ENCODE peak calls at places on chromosome 12, in nine cellular contexts. R is stimulated activated CD4-positive, alpha-beta T cell treated with anti-CD3 and anti-CD28 coated beads, Interleukin-4, amount 100 ng/mL, for 48 hours; G is NCI-H460; H is NCI-H2081; P is stimulated activated CD8-positive, alpha-beta memory T cell treated with anti-CD3 and anti-CD28 coated beads, Interleukin-2, amount 100 ng/mL, for 48 hours; K is lung; X is GM23338; Q is T-helper 2 cell; B is 8988T. M is an unnamed sample.

GRCh38 chr12:83470749-83471148 is 784.0 kb downstream of the TMTC2 start:
- DNase-seq in R (no peak), G (no peak), H (peak; percentile 28), P (no peak), K (no peak), X (no peak), Q (no peak), B (no peak), M (no peak)

GRCh38 chr12:132658149-132658905 is 28.8 kb downstream of the POLE start:
- DNase-seq in R (no peak), G (no peak), H (no peak), P (no peak), K (no peak), X (no peak), Q (no peak), B (no peak), M (no peak)

GRCh38 chr12:112102127-112102526 is 6.5 kb downstream of the NAA25 start:
- DNase-seq in R (no peak), G (no peak), H (no peak), P (no peak), K (no peak), X (no peak), Q (no peak), B (no peak), M (no peak)

GRCh38 chr12:87140257-87140656 is 884.1 kb upstream of the MGAT4C start:
- DNase-seq in R (no peak), G (no peak), H (no peak), P (no peak), K (no peak), X (no peak), Q (no peak), B (no peak), M (no peak)

GRCh38 chr12:3134526-3135135 is 57.5 kb downstream of the TSPAN9 start:
- DNase-seq in R (no peak), G (no peak), H (no peak), P (no peak), K (no peak), X (no peak), Q (no peak), B (no peak), M (no peak)

GRCh38 chr12:71492604-71493003 is 53.0 kb downstream of the LGR5 start:
- DNase-seq in R (no peak), G (no peak), H (no peak), P (no peak), K (no peak), X (no peak), Q (no peak), B (no peak), M (no peak)

GRCh38 chr12:83758889-83759631 is 1072.4 kb downstream of the TMTC2 start:
- DNase-seq in R (no peak), G (no peak), H (no peak), P (no peak), K (no peak), X (no peak), Q (peak; percentile 8), B (no peak), M (no peak)

GRCh38 chr12:29782821-29783772 is 645 bp downstream of the TMTC1 start:
- DNase-seq in R (no peak), G (no peak), H (no peak), P (no peak), K (peak; percentile 30), X (peak; percentile 65), Q (no peak), B (no peak), M (peak; percentile 21)

GRCh38 chr12:103441437-103442186 is 54.2 kb downstream of the C12orf42 start:
- DNase-seq in R (no peak), G (no peak), H (no peak), P (no peak), K (no peak), X (no peak), Q (peak; percentile 83), B (no peak), M (no peak)

GRCh38 chr12:41505001-41505400 is 316.9 kb downstream of the PDZRN4 start:
- DNase-seq in R (no peak), G (no peak), H (no peak), P (no peak), K (no peak), X (no peak), Q (no peak), B (no peak), M (no peak)

GRCh38 chr12:60693019-60693626 is 1097.3 kb downstream of the SLC16A7 start:
- DNase-seq in R (no peak), G (peak; percentile 55), H (no peak), P (no peak), K (no peak), X (no peak), Q (no peak), B (no peak), M (no peak)

GRCh38 chr12:130514149-130514551 is 176.5 kb downstream of the PIWIL1 start:
- DNase-seq in R (no peak), G (no peak), H (peak; percentile 80), P (no peak), K (no peak), X (peak; percentile 37), Q (no peak), B (no peak), M (no peak)

GRCh38 chr12:123153906-123154305 is 3.0 kb upstream of the PITPNM2 start:
- DNase-seq in R (no peak), G (no peak), H (no peak), P (no peak), K (no peak), X (peak; percentile 62), Q (no peak), B (no peak), M (no peak)

GRCh38 chr12:112282920-112283319 is 99.3 kb downstream of the HECTD4 start:
- DNase-seq in R (no peak), G (no peak), H (no peak), P (no peak), K (no peak), X (no peak), Q (no peak), B (no peak), M (no peak)

GRCh38 chr12:100058482-100059029 is 73.8 kb upstream of the ANKS1B start:
- DNase-seq in R (no peak), G (no peak), H (no peak), P (no peak), K (no peak), X (no peak), Q (peak; percentile 3), B (no peak), M (peak; percentile 38)

GRCh38 chr12:25591132-25591531 is 38.0 kb upstream of the LMNTD1 start:
- DNase-seq in R (no peak), G (no peak), H (no peak), P (no peak), K (no peak), X (peak; percentile 15), Q (no peak), B (no peak), M (peak; percentile 56)

GRCh38 chr12:131832393-131833231 is 4.4 kb downstream of the MMP17 start:
- DNase-seq in R (no peak), G (peak; percentile 68), H (peak; percentile 74), P (no peak), K (no peak), X (no peak), Q (no peak), B (no peak), M (no peak)

GRCh38 chr12:5088586-5089264 is 45.0 kb downstream of the KCNA5 start:
- DNase-seq in R (no peak), G (no peak), H (no peak), P (no peak), K (no peak), X (no peak), Q (no peak), B (no peak), M (no peak)

GRCh38 chr12:128510527-128510926 is 243.6 kb downstream of the TMEM132C start:
- DNase-seq in R (no peak), G (no peak), H (no peak), P (no peak), K (no peak), X (no peak), Q (no peak), B (no peak), M (no peak)

GRCh38 chr12:23210573-23210972 is 585.6 kb downstream of the ETNK1 start:
- DNase-seq in R (no peak), G (no peak), H (no peak), P (no peak), K (no peak), X (peak; percentile 6), Q (no peak), B (no peak), M (no peak)

GRCh38 chr12:6792522-6793201 is 3.3 kb downstream of the CD4 start:
- DNase-seq in R (no peak), G (no peak), H (no peak), P (no peak), K (no peak), X (no peak), Q (peak; percentile 80), B (no peak), M (no peak)

GRCh38 chr12:659090-659683 is 4.1 kb downstream of the NINJ2 start:
- DNase-seq in R (no peak), G (no peak), H (no peak), P (no peak), K (no peak), X (no peak), Q (no peak), B (no peak), M (no peak)

GRCh38 chr12:113805201-113805600 is 160.9 kb downstream of the RBM19 start:
- DNase-seq in R (no peak), G (no peak), H (no peak), P (no peak), K (no peak), X (no peak), Q (no peak), B (no peak), M (no peak)

GRCh38 chr12:31001581-31002360 is 71.9 kb upstream of the DDX11 start:
- DNase-seq in R (no peak), G (no peak), H (no peak), P (no peak), K (no peak), X (no peak), Q (no peak), B (no peak), M (no peak)

GRCh38 chr12:5439788-5440300 is 7.9 kb downstream of the NTF3 start:
- DNase-seq in R (no peak), G (no peak), H (no peak), P (no peak), K (no peak), X (no peak), Q (no peak), B (no peak), M (no peak)

GRCh38 chr12:75587340-75588106 is 76.1 kb upstream of the KRR1 start:
- DNase-seq in R (no peak), G (no peak), H (no peak), P (no peak), K (no peak), X (no peak), Q (no peak), B (no peak), M (no peak)

GRCh38 chr12:51529586-51529985 is 61.4 kb upstream of the SCN8A start:
- DNase-seq in R (no peak), G (no peak), H (no peak), P (no peak), K (no peak), X (peak; percentile 13), Q (no peak), B (no peak), M (no peak)

GRCh38 chr12:46438719-46439319 is 66.2 kb upstream of the SLC38A2 start:
- DNase-seq in R (no peak), G (no peak), H (no peak), P (no peak), K (no peak), X (no peak), Q (no peak), B (no peak), M (no peak)

GRCh38 chr12:2492166-2492705 is 302.5 kb upstream of the FKBP4 start:
- DNase-seq in R (no peak), G (no peak), H (no peak), P (no peak), K (no peak), X (no peak), Q (no peak), B (no peak), M (no peak)

GRCh38 chr12:1509703-1510395 is 84.5 kb downstream of the FBXL14 start:
- DNase-seq in R (no peak), G (no peak), H (no peak), P (no peak), K (no peak), X (no peak), Q (no peak), B (no peak), M (no peak)

GRCh38 chr12:25590021-25590721 is 37.1 kb upstream of the LMNTD1 start:
- DNase-seq in R (no peak), G (no peak), H (no peak), P (peak; percentile 14), K (no peak), X (no peak), Q (peak; percentile 27), B (no peak), M (no peak)